ENCODE peak calls at places on chromosomes 3 and 15, in nine cellular contexts. One of them, this sample, is unnamed.

GRCh38 chr3:172675371-172676193 is 35.3 kb downstream of the NCEH1 start:
- DNase-seq in psoas muscle: no peak
- DNase-seq in fibroblast of pulmonary artery: peak
- DNase-seq in CD8-positive, alpha-beta memory T cell: peak
- DNase-seq in SJSA1: peak
- DNase-seq in fibroblast of mammary gland: peak
- DNase-seq in right lobe of liver: no peak
- DNase-seq in A549: peak
- DNase-seq in Karpas-422: peak
- DNase-seq in this sample: no peak

GRCh38 chr15:71362987-71363968 is 248.0 kb downstream of the THSD4 start:
- DNase-seq in psoas muscle: no peak
- DNase-seq in fibroblast of pulmonary artery: no peak
- DNase-seq in CD8-positive, alpha-beta memory T cell: no peak
- DNase-seq in SJSA1: no peak
- DNase-seq in fibroblast of mammary gland: no peak
- DNase-seq in right lobe of liver: no peak
- DNase-seq in A549: no peak
- DNase-seq in Karpas-422: no peak
- DNase-seq in this sample: no peak

GRCh38 chr3:40054568-40055222 is 245.3 kb downstream of the MYRIP start:
- DNase-seq in psoas muscle: no peak
- DNase-seq in fibroblast of pulmonary artery: peak
- DNase-seq in CD8-positive, alpha-beta memory T cell: no peak
- DNase-seq in SJSA1: peak
- DNase-seq in fibroblast of mammary gland: peak
- DNase-seq in right lobe of liver: no peak
- DNase-seq in A549: no peak
- DNase-seq in Karpas-422: no peak
- DNase-seq in this sample: no peak

GRCh38 chr3:131303848-131304247 is 77.7 kb upstream of the NUDT16 start:
- DNase-seq in psoas muscle: no peak
- DNase-seq in fibroblast of pulmonary artery: peak
- DNase-seq in CD8-positive, alpha-beta memory T cell: no peak
- DNase-seq in SJSA1: no peak
- DNase-seq in fibroblast of mammary gland: peak
- DNase-seq in right lobe of liver: no peak
- DNase-seq in A549: no peak
- DNase-seq in Karpas-422: no peak
- DNase-seq in this sample: no peak

GRCh38 chr15:33561407-33561806 is 250.6 kb downstream of the RYR3 start:
- DNase-seq in psoas muscle: no peak
- DNase-seq in fibroblast of pulmonary artery: no peak
- DNase-seq in CD8-positive, alpha-beta memory T cell: no peak
- DNase-seq in SJSA1: no peak
- DNase-seq in fibroblast of mammary gland: no peak
- DNase-seq in right lobe of liver: no peak
- DNase-seq in A549: no peak
- DNase-seq in Karpas-422: no peak
- DNase-seq in this sample: no peak

GRCh38 chr3:16173696-16174355 is 654 bp upstream of the GALNT15 start:
- DNase-seq in psoas muscle: no peak
- DNase-seq in fibroblast of pulmonary artery: no peak
- DNase-seq in CD8-positive, alpha-beta memory T cell: no peak
- DNase-seq in SJSA1: no peak
- DNase-seq in fibroblast of mammary gland: peak
- DNase-seq in right lobe of liver: no peak
- DNase-seq in A549: no peak
- DNase-seq in Karpas-422: no peak
- DNase-seq in this sample: no peak

GRCh38 chr15:27475395-27475794 is 504.4 kb downstream of the GABRG3 start:
- DNase-seq in psoas muscle: no peak
- DNase-seq in fibroblast of pulmonary artery: no peak
- DNase-seq in CD8-positive, alpha-beta memory T cell: no peak
- DNase-seq in SJSA1: no peak
- DNase-seq in fibroblast of mammary gland: no peak
- DNase-seq in right lobe of liver: no peak
- DNase-seq in A549: no peak
- DNase-seq in Karpas-422: no peak
- DNase-seq in this sample: no peak

GRCh38 chr3:123489400-123490004 is 40.6 kb upstream of the ADCY5 start:
- DNase-seq in psoas muscle: peak
- DNase-seq in fibroblast of pulmonary artery: peak
- DNase-seq in CD8-positive, alpha-beta memory T cell: no peak
- DNase-seq in SJSA1: peak
- DNase-seq in fibroblast of mammary gland: peak
- DNase-seq in right lobe of liver: peak
- DNase-seq in A549: peak
- DNase-seq in Karpas-422: peak
- DNase-seq in this sample: no peak

GRCh38 chr3:12273045-12273695 is 15.7 kb upstream of the PPARG start:
- DNase-seq in psoas muscle: no peak
- DNase-seq in fibroblast of pulmonary artery: no peak
- DNase-seq in CD8-positive, alpha-beta memory T cell: no peak
- DNase-seq in SJSA1: no peak
- DNase-seq in fibroblast of mammary gland: no peak
- DNase-seq in right lobe of liver: no peak
- DNase-seq in A549: no peak
- DNase-seq in Karpas-422: peak
- DNase-seq in this sample: no peak

GRCh38 chr15:66862878-66863335 is 160.9 kb downstream of the SMAD6 start:
- DNase-seq in psoas muscle: peak
- DNase-seq in fibroblast of pulmonary artery: peak
- DNase-seq in CD8-positive, alpha-beta memory T cell: peak
- DNase-seq in SJSA1: peak
- DNase-seq in fibroblast of mammary gland: peak
- DNase-seq in right lobe of liver: peak
- DNase-seq in A549: peak
- DNase-seq in Karpas-422: peak
- DNase-seq in this sample: peak

GRCh38 chr15:84656972-84657371 is 1.0 kb downstream of the NMB start:
- DNase-seq in psoas muscle: no peak
- DNase-seq in fibroblast of pulmonary artery: no peak
- DNase-seq in CD8-positive, alpha-beta memory T cell: no peak
- DNase-seq in SJSA1: no peak
- DNase-seq in fibroblast of mammary gland: no peak
- DNase-seq in right lobe of liver: no peak
- DNase-seq in A549: no peak
- DNase-seq in Karpas-422: no peak
- DNase-seq in this sample: no peak

GRCh38 chr3:59559721-59560514 is 510.1 kb upstream of the CFAP20DC start:
- DNase-seq in psoas muscle: no peak
- DNase-seq in fibroblast of pulmonary artery: peak
- DNase-seq in CD8-positive, alpha-beta memory T cell: no peak
- DNase-seq in SJSA1: peak
- DNase-seq in fibroblast of mammary gland: peak
- DNase-seq in right lobe of liver: no peak
- DNase-seq in A549: peak
- DNase-seq in Karpas-422: no peak
- DNase-seq in this sample: no peak

GRCh38 chr3:189186093-189186492 is 14.3 kb downstream of the TPRG1 start:
- DNase-seq in psoas muscle: no peak
- DNase-seq in fibroblast of pulmonary artery: peak
- DNase-seq in CD8-positive, alpha-beta memory T cell: no peak
- DNase-seq in SJSA1: no peak
- DNase-seq in fibroblast of mammary gland: peak
- DNase-seq in right lobe of liver: no peak
- DNase-seq in A549: no peak
- DNase-seq in Karpas-422: no peak
- DNase-seq in this sample: no peak

GRCh38 chr3:47414161-47414564 is 33.3 kb downstream of the PTPN23 start:
- DNase-seq in psoas muscle: no peak
- DNase-seq in fibroblast of pulmonary artery: no peak
- DNase-seq in CD8-positive, alpha-beta memory T cell: no peak
- DNase-seq in SJSA1: no peak
- DNase-seq in fibroblast of mammary gland: no peak
- DNase-seq in right lobe of liver: peak
- DNase-seq in A549: no peak
- DNase-seq in Karpas-422: no peak
- DNase-seq in this sample: no peak

GRCh38 chr15:91909111-91909510 is 55.6 kb downstream of the SLCO3A1 start:
- DNase-seq in psoas muscle: no peak
- DNase-seq in fibroblast of pulmonary artery: no peak
- DNase-seq in CD8-positive, alpha-beta memory T cell: no peak
- DNase-seq in SJSA1: no peak
- DNase-seq in fibroblast of mammary gland: no peak
- DNase-seq in right lobe of liver: no peak
- DNase-seq in A549: no peak
- DNase-seq in Karpas-422: no peak
- DNase-seq in this sample: no peak

GRCh38 chr15:78991476-78991875 is 46.6 kb upstream of the CTSH start:
- DNase-seq in psoas muscle: no peak
- DNase-seq in fibroblast of pulmonary artery: no peak
- DNase-seq in CD8-positive, alpha-beta memory T cell: no peak
- DNase-seq in SJSA1: no peak
- DNase-seq in fibroblast of mammary gland: peak
- DNase-seq in right lobe of liver: no peak
- DNase-seq in A549: no peak
- DNase-seq in Karpas-422: no peak
- DNase-seq in this sample: no peak

GRCh38 chr3:71478568-71478967 is 105.0 kb downstream of the FOXP1 start:
- DNase-seq in psoas muscle: no peak
- DNase-seq in fibroblast of pulmonary artery: no peak
- DNase-seq in CD8-positive, alpha-beta memory T cell: peak
- DNase-seq in SJSA1: no peak
- DNase-seq in fibroblast of mammary gland: peak
- DNase-seq in right lobe of liver: no peak
- DNase-seq in A549: no peak
- DNase-seq in Karpas-422: no peak
- DNase-seq in this sample: no peak
- H3K4me3 ChIP-seq in psoas muscle: no peak
- H3K4me3 ChIP-seq in fibroblast of pulmonary artery: no peak
- H3K4me3 ChIP-seq in CD8-positive, alpha-beta memory T cell: peak
- H3K4me3 ChIP-seq in SJSA1: no peak
- H3K4me3 ChIP-seq in fibroblast of mammary gland: no peak
- H3K4me3 ChIP-seq in right lobe of liver: no peak
- H3K4me3 ChIP-seq in A549: no peak
- H3K4me3 ChIP-seq in Karpas-422: no peak
- H3K4me3 ChIP-seq in this sample: no peak

GRCh38 chr3:24177201-24177600 is 232.1 kb downstream of the NR1D2 start:
- DNase-seq in psoas muscle: no peak
- DNase-seq in fibroblast of pulmonary artery: no peak
- DNase-seq in CD8-positive, alpha-beta memory T cell: no peak
- DNase-seq in SJSA1: no peak
- DNase-seq in fibroblast of mammary gland: no peak
- DNase-seq in right lobe of liver: no peak
- DNase-seq in A549: no peak
- DNase-seq in Karpas-422: no peak
- DNase-seq in this sample: no peak
- H3K4me3 ChIP-seq in psoas muscle: no peak
- H3K4me3 ChIP-seq in fibroblast of pulmonary artery: no peak
- H3K4me3 ChIP-seq in CD8-positive, alpha-beta memory T cell: no peak
- H3K4me3 ChIP-seq in SJSA1: no peak
- H3K4me3 ChIP-seq in fibroblast of mammary gland: no peak
- H3K4me3 ChIP-seq in right lobe of liver: no peak
- H3K4me3 ChIP-seq in A549: no peak
- H3K4me3 ChIP-seq in Karpas-422: no peak
- H3K4me3 ChIP-seq in this sample: no peak

DNA sequence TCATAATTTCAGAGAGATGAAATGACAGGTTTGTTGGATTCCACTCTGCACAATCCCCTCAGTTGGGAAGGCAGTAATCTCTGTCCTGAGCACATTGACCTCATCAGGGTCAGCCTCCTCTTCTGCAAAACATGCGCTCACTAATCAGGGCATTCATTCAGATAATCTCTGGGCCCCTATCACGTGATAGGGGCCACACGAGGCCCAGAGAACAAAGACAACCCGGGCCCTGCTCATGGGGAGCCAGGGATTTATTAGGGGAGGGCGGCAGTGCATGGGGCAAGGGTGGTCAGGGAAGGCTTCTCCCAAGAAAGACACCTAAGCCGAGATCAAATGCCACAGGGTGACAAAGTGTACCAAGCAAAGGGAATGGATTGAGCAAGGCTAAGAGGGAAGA is 1.1 kb downstream of the TCTA start:
- DNase-seq in psoas muscle: peak
- DNase-seq in fibroblast of pulmonary artery: no peak
- DNase-seq in CD8-positive, alpha-beta memory T cell: no peak
- DNase-seq in SJSA1: no peak
- DNase-seq in fibroblast of mammary gland: no peak
- DNase-seq in right lobe of liver: no peak
- DNase-seq in A549: no peak
- DNase-seq in Karpas-422: no peak
- DNase-seq in this sample: no peak
- H3K4me3 ChIP-seq in psoas muscle: peak
- H3K4me3 ChIP-seq in fibroblast of pulmonary artery: peak
- H3K4me3 ChIP-seq in CD8-positive, alpha-beta memory T cell: peak
- H3K4me3 ChIP-seq in SJSA1: peak
- H3K4me3 ChIP-seq in fibroblast of mammary gland: peak
- H3K4me3 ChIP-seq in right lobe of liver: peak
- H3K4me3 ChIP-seq in A549: peak
- H3K4me3 ChIP-seq in Karpas-422: peak
- H3K4me3 ChIP-seq in this sample: peak

GRCh38 chr3:71303627-71304260 is 279.8 kb downstream of the FOXP1 start:
- DNase-seq in psoas muscle: no peak
- DNase-seq in fibroblast of pulmonary artery: no peak
- DNase-seq in CD8-positive, alpha-beta memory T cell: no peak
- DNase-seq in SJSA1: no peak
- DNase-seq in fibroblast of mammary gland: no peak
- DNase-seq in right lobe of liver: no peak
- DNase-seq in A549: no peak
- DNase-seq in Karpas-422: peak
- DNase-seq in this sample: no peak

GRCh38 chr3:71302604-71303003 is 280.9 kb downstream of the FOXP1 start:
- DNase-seq in psoas muscle: no peak
- DNase-seq in fibroblast of pulmonary artery: no peak
- DNase-seq in CD8-positive, alpha-beta memory T cell: no peak
- DNase-seq in SJSA1: no peak
- DNase-seq in fibroblast of mammary gland: no peak
- DNase-seq in right lobe of liver: no peak
- DNase-seq in A549: no peak
- DNase-seq in Karpas-422: no peak
- DNase-seq in this sample: no peak

GRCh38 chr3:71304261-71304646 is 279.3 kb downstream of the FOXP1 start:
- DNase-seq in psoas muscle: no peak
- DNase-seq in fibroblast of pulmonary artery: no peak
- DNase-seq in CD8-positive, alpha-beta memory T cell: no peak
- DNase-seq in SJSA1: no peak
- DNase-seq in fibroblast of mammary gland: no peak
- DNase-seq in right lobe of liver: no peak
- DNase-seq in A549: no peak
- DNase-seq in Karpas-422: peak
- DNase-seq in this sample: no peak

GRCh38 chr3:71299160-71299559 is 284.4 kb downstream of the FOXP1 start:
- DNase-seq in psoas muscle: no peak
- DNase-seq in fibroblast of pulmonary artery: no peak
- DNase-seq in CD8-positive, alpha-beta memory T cell: no peak
- DNase-seq in SJSA1: no peak
- DNase-seq in fibroblast of mammary gland: no peak
- DNase-seq in right lobe of liver: no peak
- DNase-seq in A549: no peak
- DNase-seq in Karpas-422: no peak
- DNase-seq in this sample: no peak

DNA sequence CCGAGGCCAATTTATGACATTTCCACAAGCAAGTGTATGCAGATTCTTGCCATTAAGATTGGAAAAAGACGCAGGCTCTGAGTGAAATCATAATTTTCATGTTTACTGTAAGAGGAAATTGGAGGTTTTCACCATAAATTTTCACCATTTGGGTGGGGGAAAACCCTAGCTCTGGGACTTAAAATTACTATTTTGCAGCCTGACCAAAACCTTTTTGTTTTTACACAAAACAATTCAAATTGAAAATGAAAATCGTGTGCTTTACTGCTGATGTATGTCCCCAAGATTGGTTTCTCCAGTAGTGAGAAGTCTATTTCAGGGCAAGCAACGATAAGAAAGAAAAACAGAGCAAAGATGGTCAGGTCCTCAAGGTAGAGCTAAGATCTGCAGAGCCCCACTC is 282.5 kb downstream of the FOXP1 start:
- DNase-seq in psoas muscle: no peak
- DNase-seq in fibroblast of pulmonary artery: no peak
- DNase-seq in CD8-positive, alpha-beta memory T cell: no peak
- DNase-seq in SJSA1: no peak
- DNase-seq in fibroblast of mammary gland: no peak
- DNase-seq in right lobe of liver: no peak
- DNase-seq in A549: no peak
- DNase-seq in Karpas-422: no peak
- DNase-seq in this sample: no peak
- H3K4me3 ChIP-seq in psoas muscle: no peak
- H3K4me3 ChIP-seq in fibroblast of pulmonary artery: no peak
- H3K4me3 ChIP-seq in CD8-positive, alpha-beta memory T cell: peak
- H3K4me3 ChIP-seq in SJSA1: no peak
- H3K4me3 ChIP-seq in fibroblast of mammary gland: no peak
- H3K4me3 ChIP-seq in right lobe of liver: no peak
- H3K4me3 ChIP-seq in A549: no peak
- H3K4me3 ChIP-seq in Karpas-422: peak
- H3K4me3 ChIP-seq in this sample: no peak

This sample was measured in pancreas.